ENCODE peak calls at places on chromosomes 6 and 20, in ten cellular contexts. P, O, H, E, D, M, R, W, G and Z are unnamed samples.

GRCh38 chr20:53805895-53806384 is 212.3 kb upstream of the ZNF217 start:
- DNase-seq in P (no peak), O (peak), H (peak), E (no peak), D (peak), M (no peak), R (no peak), W (no peak), G (peak), Z (no peak)

GRCh38 chr6:5999688-6000608 is 6.8 kb downstream of the NRN1 start:
- DNase-seq in P (no peak), O (no peak), H (no peak), E (no peak), D (no peak), M (no peak), R (no peak), W (no peak), G (no peak), Z (no peak)

GRCh38 chr6:131914967-131915751 is 36.0 kb downstream of the CCN2 start:
- DNase-seq in P (peak), O (peak), H (peak), E (no peak), D (peak), M (peak), R (peak), W (peak), G (peak), Z (peak)

GRCh38 chr6:130848945-130849344 is 21.7 kb downstream of the SMLR1 start:
- DNase-seq in P (no peak), O (no peak), H (no peak), E (no peak), D (peak), M (no peak), R (no peak), W (no peak), G (no peak), Z (peak)

GRCh38 chr20:47988601-47989116 is 203.4 kb upstream of the SULF2 start:
- DNase-seq in P (no peak), O (no peak), H (no peak), E (no peak), D (no peak), M (no peak), R (no peak), W (no peak), G (no peak), Z (no peak)

GRCh38 chr20:32737371-32738223 is 5.7 kb downstream of the COMMD7 start:
- DNase-seq in P (no peak), O (no peak), H (peak), E (peak), D (peak), M (no peak), R (no peak), W (no peak), G (peak), Z (no peak)

GRCh38 chr20:45275327-45275726 is 21.0 kb upstream of the SLPI start:
- DNase-seq in P (no peak), O (no peak), H (no peak), E (no peak), D (no peak), M (no peak), R (no peak), W (no peak), G (no peak), Z (no peak)

GRCh38 chr6:68211242-68211795 is 423.8 kb upstream of the ADGRB3 start:
- DNase-seq in P (no peak), O (no peak), H (peak), E (no peak), D (peak), M (no peak), R (no peak), W (no peak), G (no peak), Z (no peak)

GRCh38 chr6:37123957-37124729 is 45.8 kb upstream of the PIM1 start:
- DNase-seq in P (no peak), O (no peak), H (no peak), E (no peak), D (no peak), M (no peak), R (no peak), W (no peak), G (no peak), Z (no peak)

GRCh38 chr6:139748353-139749146 is 374.1 kb upstream of the CITED2 start:
- DNase-seq in P (no peak), O (no peak), H (peak), E (no peak), D (no peak), M (no peak), R (no peak), W (no peak), G (no peak), Z (no peak)

GRCh38 chr6:20791932-20792331 is 257.7 kb downstream of the CDKAL1 start:
- DNase-seq in P (no peak), O (no peak), H (no peak), E (no peak), D (peak), M (no peak), R (no peak), W (no peak), G (peak), Z (no peak)

GRCh38 chr6:121999458-122000065 is 399.9 kb upstream of the HSF2 start:
- DNase-seq in P (no peak), O (no peak), H (no peak), E (no peak), D (no peak), M (no peak), R (no peak), W (no peak), G (no peak), Z (no peak)

GRCh38 chr6:72272958-72273357 is 348.9 kb upstream of the KCNQ5 start:
- DNase-seq in P (no peak), O (no peak), H (peak), E (no peak), D (peak), M (no peak), R (no peak), W (no peak), G (peak), Z (no peak)

GRCh38 chr20:9460518-9460917 is 53.9 kb upstream of the LAMP5 start:
- DNase-seq in P (no peak), O (no peak), H (peak), E (no peak), D (peak), M (no peak), R (no peak), W (no peak), G (peak), Z (no peak)

GRCh38 chr20:50928469-50928868 is 2.8 kb downstream of the ADNP start:
- DNase-seq in P (no peak), O (no peak), H (no peak), E (no peak), D (no peak), M (no peak), R (no peak), W (no peak), G (no peak), Z (peak)

GRCh38 chr20:35199696-35200095 is 26.8 kb upstream of the MMP24 start:
- DNase-seq in P (no peak), O (no peak), H (peak), E (no peak), D (peak), M (no peak), R (no peak), W (no peak), G (peak), Z (no peak)

GRCh38 chr20:1997483-1998192 is 3.8 kb upstream of the PDYN start:
- DNase-seq in P (no peak), O (no peak), H (no peak), E (no peak), D (no peak), M (no peak), R (no peak), W (no peak), G (no peak), Z (no peak)

GRCh38 chr6:117188627-117189201 is 76.6 kb upstream of the VGLL2 start:
- DNase-seq in P (no peak), O (no peak), H (peak), E (no peak), D (no peak), M (no peak), R (no peak), W (peak), G (no peak), Z (no peak)

GRCh38 chr20:62921119-62921687 is 5.1 kb downstream of the DIDO1 start:
- DNase-seq in P (peak), O (peak), H (peak), E (peak), D (peak), M (no peak), R (no peak), W (peak), G (peak), Z (peak)

GRCh38 chr6:169082817-169083540 is 170.7 kb downstream of the THBS2 start:
- DNase-seq in P (no peak), O (no peak), H (no peak), E (no peak), D (no peak), M (no peak), R (no peak), W (no peak), G (no peak), Z (no peak)

GRCh38 chr20:10786678-10787077 is 112.9 kb upstream of the JAG1 start:
- DNase-seq in P (no peak), O (no peak), H (no peak), E (no peak), D (no peak), M (no peak), R (no peak), W (no peak), G (no peak), Z (no peak)

GRCh38 chr6:113447088-113447831 is 409.9 kb upstream of the MARCKS start:
- DNase-seq in P (no peak), O (no peak), H (peak), E (no peak), D (peak), M (no peak), R (no peak), W (no peak), G (peak), Z (no peak)

GRCh38 chr6:125918681-125919566 is 37.6 kb upstream of the HINT3 start:
- DNase-seq in P (peak), O (peak), H (peak), E (peak), D (peak), M (peak), R (no peak), W (no peak), G (peak), Z (peak)

GRCh38 chr6:27894839-27895762 is 17.1 kb downstream of the OR2B2 start:
- DNase-seq in P (peak), O (peak), H (peak), E (peak), D (peak), M (peak), R (no peak), W (peak), G (peak), Z (peak)

GRCh38 chr6:107711953-107712522 is 112.1 kb downstream of the SCML4 start:
- DNase-seq in P (no peak), O (no peak), H (no peak), E (no peak), D (no peak), M (no peak), R (no peak), W (no peak), G (no peak), Z (no peak)

GRCh38 chr6:52335576-52335975 is 26.4 kb upstream of the PAQR8 start:
- DNase-seq in P (no peak), O (no peak), H (no peak), E (no peak), D (no peak), M (no peak), R (no peak), W (no peak), G (no peak), Z (no peak)

GRCh38 chr6:15026832-15027231 is 219.0 kb upstream of the JARID2 start:
- DNase-seq in P (no peak), O (no peak), H (peak), E (no peak), D (no peak), M (no peak), R (no peak), W (no peak), G (peak), Z (no peak)

GRCh38 chr6:39029156-39030011 is 19.2 kb upstream of the GLP1R start:
- DNase-seq in P (no peak), O (peak), H (peak), E (no peak), D (peak), M (no peak), R (no peak), W (peak), G (no peak), Z (peak)

GRCh38 chr6:43763812-43764522 is 6.0 kb upstream of the VEGFA start:
- DNase-seq in P (no peak), O (no peak), H (no peak), E (no peak), D (no peak), M (no peak), R (peak), W (no peak), G (no peak), Z (no peak)
- H3K4me3 ChIP-seq in P (no peak), O (no peak), H (no peak), E (no peak), D (no peak), M (no peak), R (no peak), W (no peak), G (no peak), Z (no peak)

DNA sequence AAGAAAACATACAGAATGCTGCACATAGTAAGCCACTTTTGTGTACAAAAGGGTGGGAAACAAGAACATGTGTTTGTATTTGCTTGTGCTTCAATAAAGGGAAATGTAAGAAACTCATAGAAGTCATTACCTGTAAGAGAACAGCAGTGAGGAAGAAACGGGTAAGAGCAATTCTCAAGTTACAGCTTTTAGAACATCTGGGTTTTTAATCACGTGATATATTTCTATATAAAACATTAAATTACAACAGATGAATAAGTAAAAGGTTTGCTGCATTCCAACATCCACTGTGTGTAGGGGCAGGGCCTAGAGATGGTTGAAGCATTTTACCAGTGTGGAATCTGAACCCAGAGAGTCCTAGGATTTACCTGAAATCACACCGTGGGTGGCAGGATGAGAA is 36.6 kb upstream of the FAM50B start:
- DNase-seq in P (no peak), O (no peak), H (no peak), E (no peak), D (no peak), M (no peak), R (no peak), W (no peak), G (no peak), Z (no peak)
- H3K4me3 ChIP-seq in P (no peak), O (no peak), H (no peak), E (no peak), D (no peak), M (no peak), R (no peak), W (no peak), G (no peak), Z (no peak)

GRCh38 chr6:134171517-134171916 is 119.1 kb upstream of the SLC2A12 start:
- DNase-seq in P (no peak), O (no peak), H (peak), E (no peak), D (peak), M (no peak), R (no peak), W (no peak), G (peak), Z (no peak)
- H3K4me3 ChIP-seq in P (no peak), O (no peak), H (peak), E (peak), D (peak), M (no peak), R (peak), W (no peak), G (peak), Z (no peak)

DNA sequence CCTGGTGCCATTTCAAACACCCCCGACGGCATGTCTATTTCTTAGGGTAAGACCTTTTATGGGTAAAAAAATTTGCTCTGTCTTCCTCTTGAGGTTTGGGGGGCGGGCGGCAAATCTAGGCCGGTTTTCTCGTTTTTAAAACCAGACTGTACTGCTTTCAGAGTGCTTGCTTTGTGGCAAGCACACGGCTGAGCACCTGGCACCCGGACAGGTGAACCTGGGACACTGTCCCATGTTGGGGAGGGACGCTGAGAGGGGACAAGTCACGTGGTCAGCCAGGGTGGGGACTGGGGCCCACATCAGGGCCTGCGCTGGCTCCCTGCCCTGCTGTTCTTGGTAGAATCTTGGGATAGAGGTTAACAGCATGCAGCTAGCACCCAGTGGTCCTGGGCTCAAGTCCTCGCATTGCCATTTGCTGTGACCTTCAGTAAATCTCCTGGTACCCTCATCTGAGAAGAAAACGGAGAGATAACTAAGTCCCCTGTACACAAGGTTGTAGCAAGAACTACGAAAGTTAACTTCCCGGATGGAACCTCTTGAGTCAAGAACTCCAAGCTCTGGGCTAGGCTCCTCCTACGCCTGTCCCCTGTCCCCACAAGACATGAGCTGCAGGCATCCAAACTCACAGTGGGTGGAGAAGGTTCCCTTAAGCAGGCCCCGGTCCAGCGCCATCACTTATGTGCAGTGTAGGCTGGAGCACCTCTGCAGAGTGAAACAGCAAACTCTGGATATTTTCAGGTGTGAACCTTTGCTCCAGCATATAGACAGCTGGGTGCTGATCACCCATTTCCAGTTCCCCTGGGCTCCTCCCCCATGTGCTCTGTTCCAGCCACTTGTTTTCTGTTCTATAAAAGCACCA is 41.7 kb downstream of the PMEPA1 start:
- DNase-seq in P (no peak), O (peak), H (no peak), E (no peak), D (no peak), M (no peak), R (no peak), W (no peak), G (no peak), Z (no peak)
- H3K4me3 ChIP-seq in P (no peak), O (no peak), H (no peak), E (no peak), D (no peak), M (no peak), R (no peak), W (no peak), G (no peak), Z (no peak)

DNA sequence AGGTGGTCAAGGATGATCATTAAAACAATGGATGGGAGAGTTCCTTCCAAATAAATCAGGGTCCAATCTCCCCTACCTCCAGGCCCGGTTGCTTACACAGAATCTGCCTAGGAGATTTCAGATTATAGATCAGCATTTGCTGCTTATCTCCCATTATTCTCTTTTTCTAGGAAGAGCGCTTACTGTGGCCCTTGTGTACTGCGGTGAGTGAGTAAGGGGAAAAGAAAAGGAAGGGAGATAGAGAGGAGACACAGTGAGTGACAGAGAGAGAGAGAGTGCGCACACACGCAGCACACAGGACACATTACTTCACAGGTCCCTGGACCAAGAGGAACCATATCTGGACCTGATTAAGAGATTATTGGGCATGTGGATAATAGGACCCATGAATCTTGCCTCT is 6.2 kb downstream of the LATS1 start:
- DNase-seq in P (no peak), O (no peak), H (no peak), E (no peak), D (no peak), M (no peak), R (no peak), W (no peak), G (no peak), Z (no peak)
- H3K4me3 ChIP-seq in P (no peak), O (no peak), H (no peak), E (no peak), D (no peak), M (no peak), R (no peak), W (no peak), G (no peak), Z (no peak)

DNA sequence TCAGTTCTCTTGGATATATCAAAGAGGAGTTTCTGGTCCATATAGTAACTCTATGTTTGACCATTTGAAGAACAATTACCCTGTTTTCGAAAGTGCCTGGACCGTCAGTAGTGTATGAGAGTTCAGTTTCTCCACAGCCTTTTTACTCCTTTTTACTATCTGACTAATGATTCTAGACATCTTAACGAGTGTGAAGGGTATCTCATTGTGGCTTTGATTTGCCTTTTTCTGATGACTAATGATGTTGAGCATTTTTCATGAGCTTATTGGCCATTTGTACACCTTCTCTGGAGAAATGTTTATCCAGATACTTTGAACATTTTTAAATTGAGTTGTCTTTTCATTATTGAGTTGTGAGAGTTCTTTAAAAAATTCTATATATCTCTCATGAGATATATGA is 114.9 kb upstream of the ATXN1 start:
- DNase-seq in P (no peak), O (no peak), H (no peak), E (no peak), D (no peak), M (no peak), R (no peak), W (no peak), G (no peak), Z (no peak)
- H3K4me3 ChIP-seq in P (no peak), O (no peak), H (no peak), E (no peak), D (no peak), M (no peak), R (no peak), W (no peak), G (no peak), Z (no peak)

GRCh38 chr6:18260448-18261106 is 3.8 kb downstream of the DEK start:
- DNase-seq in P (no peak), O (no peak), H (peak), E (no peak), D (peak), M (no peak), R (no peak), W (no peak), G (peak), Z (peak)

GRCh38 chr6:18259675-18260447 is 4.5 kb downstream of the DEK start:
- DNase-seq in P (no peak), O (no peak), H (no peak), E (no peak), D (peak), M (no peak), R (no peak), W (no peak), G (no peak), Z (no peak)

GRCh38 chr6:18263561-18264337 is 581 bp downstream of the DEK start:
- DNase-seq in P (peak), O (peak), H (peak), E (peak), D (peak), M (peak), R (peak), W (no peak), G (peak), Z (peak)

GRCh38 chr6:18262812-18263560 is 1.3 kb downstream of the DEK start:
- DNase-seq in P (peak), O (peak), H (peak), E (no peak), D (peak), M (peak), R (no peak), W (no peak), G (peak), Z (peak)

GRCh38 chr6:18261877-18262276 is 2.5 kb downstream of the DEK start:
- DNase-seq in P (no peak), O (no peak), H (no peak), E (no peak), D (no peak), M (no peak), R (no peak), W (no peak), G (no peak), Z (no peak)
- H3K4me3 ChIP-seq in P (no peak), O (no peak), H (no peak), E (peak), D (no peak), M (no peak), R (no peak), W (peak), G (no peak), Z (peak)

GRCh38 chr6:25366785-25367657 is 87.8 kb downstream of the CARMIL1 start:
- DNase-seq in P (no peak), O (no peak), H (peak), E (no peak), D (peak), M (peak), R (no peak), W (no peak), G (no peak), Z (peak)
- H3K4me3 ChIP-seq in P (peak), O (no peak), H (no peak), E (peak), D (no peak), M (no peak), R (no peak), W (no peak), G (no peak), Z (peak)